ENCODE peak calls at places on chromosomes 6 and 20, in five cellular contexts. E is hepatocyte, X is A549, F is psoas muscle, P is left ventricle myocardium inferior. N is an unnamed sample.

GRCh38 chr6:116011520-116011919 is 49.2 kb downstream of the FRK start:
- DNase-seq in E (no peak), X (no peak), F (no peak), P (no peak), N (no peak)

GRCh38 chr20:8218861-8219260 is 86.8 kb downstream of the PLCB1 start:
- DNase-seq in E (no peak), X (no peak), F (no peak), P (no peak), N (no peak)

GRCh38 chr6:116087437-116088027 is 13.1 kb upstream of the NT5DC1 start:
- DNase-seq in E (peak; percentile 22), X (no peak), F (no peak), P (no peak), N (no peak)

GRCh38 chr20:58174708-58175287 is 53.7 kb downstream of the ANKRD60 start:
- DNase-seq in E (no peak), X (no peak), F (peak; percentile 76), P (peak; percentile 70), N (no peak)

GRCh38 chr6:169096326-169096882 is 157.2 kb downstream of the THBS2 start:
- DNase-seq in E (no peak), X (no peak), F (no peak), P (no peak), N (no peak)

GRCh38 chr6:67558985-67559384 is 1076.1 kb upstream of the ADGRB3 start:
- DNase-seq in E (no peak), X (no peak), F (no peak), P (no peak), N (no peak)

GRCh38 chr20:56519551-56519950 is 5.0 kb upstream of the FAM209A start:
- DNase-seq in E (no peak), X (no peak), F (no peak), P (no peak), N (no peak)

GRCh38 chr6:29651413-29652197 is 5.3 kb upstream of the MOG start:
- DNase-seq in E (peak; percentile 52), X (peak; percentile 40), F (no peak), P (no peak), N (peak; percentile 16)

GRCh38 chr6:150775400-150775799 is 90.1 kb upstream of the MTHFD1L start:
- DNase-seq in E (no peak), X (no peak), F (no peak), P (no peak), N (no peak)

GRCh38 chr6:35477028-35477427 is 8.8 kb downstream of the RPL10A start:
- DNase-seq in E (no peak), X (no peak), F (peak; percentile 38), P (no peak), N (no peak)

GRCh38 chr6:119842191-119842590 is 492.6 kb upstream of the MAN1A1 start:
- DNase-seq in E (no peak), X (no peak), F (no peak), P (no peak), N (no peak)

GRCh38 chr6:169899481-169900145 is 148.2 kb downstream of the ERMARD start:
- DNase-seq in E (no peak), X (no peak), F (no peak), P (no peak), N (no peak)

GRCh38 chr20:17690144-17690543 is 8.1 kb upstream of the RRBP1 start:
- DNase-seq in E (no peak), X (no peak), F (no peak), P (no peak), N (no peak)

GRCh38 chr20:48841861-48842529 is 14.2 kb upstream of the PREX1 start:
- DNase-seq in E (no peak), X (peak; percentile 84), F (no peak), P (no peak), N (no peak)

GRCh38 chr6:9089724-9090123 is 654.4 kb upstream of the SLC35B3 start:
- DNase-seq in E (no peak), X (no peak), F (no peak), P (no peak), N (no peak)

GRCh38 chr6:124881898-124882579 is 80.2 kb upstream of the RNF217 start:
- DNase-seq in E (no peak), X (peak; percentile 47), F (no peak), P (peak; percentile 17), N (no peak)

GRCh38 chr20:3701061-3701998 is 11.1 kb downstream of the SIGLEC1 start:
- DNase-seq in E (no peak), X (no peak), F (peak; percentile 25), P (no peak), N (no peak)

GRCh38 chr6:30154709-30155521 is 6.1 kb downstream of the TRIM10 start:
- DNase-seq in E (peak; percentile 81), X (peak; percentile 52), F (no peak), P (no peak), N (no peak)

GRCh38 chr6:109303149-109303548 is 79.1 kb downstream of the CD164 start:
- DNase-seq in E (no peak), X (no peak), F (no peak), P (no peak), N (no peak)

GRCh38 chr6:35724059-35724458 is 12.8 kb upstream of the ARMC12 start:
- DNase-seq in E (no peak), X (no peak), F (no peak), P (no peak), N (no peak)

GRCh38 chr20:4418141-4418540 is 303.6 kb upstream of the PRND start:
- DNase-seq in E (no peak), X (no peak), F (no peak), P (no peak), N (no peak)

GRCh38 chr6:36028887-36029324 is 1.3 kb downstream of the MAPK14 start:
- DNase-seq in E (peak; percentile 72), X (peak; percentile 24), F (peak; percentile 73), P (peak; percentile 63), N (peak; percentile 36)

GRCh38 chr6:27785297-27785696 is 126.9 kb downstream of the OR2B2 start:
- DNase-seq in E (no peak), X (no peak), F (no peak), P (no peak), N (no peak)

GRCh38 chr6:88704980-88705379 is 258.4 kb downstream of the RNGTT start:
- DNase-seq in E (no peak), X (no peak), F (no peak), P (no peak), N (no peak)

GRCh38 chr20:37239026-37239451 is 22.6 kb downstream of the GHRH start:
- DNase-seq in E (no peak), X (no peak), F (no peak), P (no peak), N (no peak)

GRCh38 chr6:42236680-42237473 is 19.2 kb upstream of the MRPS10 start:
- DNase-seq in E (no peak), X (no peak), F (no peak), P (no peak), N (no peak)

GRCh38 chr20:24721891-24722530 is 227.1 kb upstream of the CST7 start:
- DNase-seq in E (no peak), X (no peak), F (no peak), P (no peak), N (no peak)

GRCh38 chr20:9460518-9460917 is 53.9 kb upstream of the LAMP5 start:
- DNase-seq in E (no peak), X (peak; percentile 21), F (no peak), P (no peak), N (no peak)

GRCh38 chr20:43243672-43244269 is 54.1 kb upstream of the PTPRT start:
- DNase-seq in E (no peak), X (peak; percentile 29), F (no peak), P (no peak), N (no peak)

GRCh38 chr20:3900187-3900604 is 11.0 kb downstream of the PANK2 start:
- DNase-seq in E (no peak), X (no peak), F (no peak), P (no peak), N (no peak)

GRCh38 chr6:137036566-137037300 is 8.0 kb downstream of the IL20RA start:
- DNase-seq in E (no peak), X (no peak), F (no peak), P (no peak), N (no peak)

GRCh38 chr6:137043710-137044365 is 927 bp downstream of the IL20RA start:
- DNase-seq in E (peak; percentile 34), X (peak; percentile 16), F (peak; percentile 47), P (peak; percentile 21), N (peak; percentile 48)

GRCh38 chr6:137040393-137040792 is 4.4 kb downstream of the IL20RA start:
- DNase-seq in E (no peak), X (no peak), F (no peak), P (no peak), N (no peak)

GRCh38 chr6:137033828-137034227 is 10.9 kb downstream of the IL20RA start:
- DNase-seq in E (no peak), X (no peak), F (no peak), P (no peak), N (no peak)

DNA sequence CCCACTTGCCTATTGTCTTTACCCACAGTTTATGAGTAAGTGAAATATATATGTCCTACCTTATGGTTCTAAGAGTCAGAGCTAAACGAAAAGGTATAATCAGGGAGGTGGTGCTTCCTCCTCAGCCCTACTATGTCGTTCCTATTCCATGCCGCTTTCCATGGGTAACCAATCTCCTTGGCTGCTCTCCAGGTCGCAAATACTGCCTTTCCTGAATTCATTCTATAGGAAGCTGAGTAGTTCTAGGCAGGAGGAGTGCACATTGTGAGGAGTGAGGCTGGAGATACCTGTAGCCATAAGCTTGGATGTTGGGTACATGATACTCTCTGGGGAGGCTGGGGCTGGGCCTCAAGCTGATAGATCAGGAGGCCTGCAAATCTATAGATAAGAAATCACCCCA is 5.8 kb downstream of the IL20RA start:
- DNase-seq in E (no peak), X (no peak), F (no peak), P (no peak), N (no peak)
- H3K4me1 ChIP-seq in E (no peaks in the 10 kb centered on the region), X (no peaks in the 10 kb centered on the region), F (no peaks in the 10 kb centered on the region), P (peaks cover 12% of the 10 kb centered on the region), N (no peaks in the 10 kb centered on the region)

DNA sequence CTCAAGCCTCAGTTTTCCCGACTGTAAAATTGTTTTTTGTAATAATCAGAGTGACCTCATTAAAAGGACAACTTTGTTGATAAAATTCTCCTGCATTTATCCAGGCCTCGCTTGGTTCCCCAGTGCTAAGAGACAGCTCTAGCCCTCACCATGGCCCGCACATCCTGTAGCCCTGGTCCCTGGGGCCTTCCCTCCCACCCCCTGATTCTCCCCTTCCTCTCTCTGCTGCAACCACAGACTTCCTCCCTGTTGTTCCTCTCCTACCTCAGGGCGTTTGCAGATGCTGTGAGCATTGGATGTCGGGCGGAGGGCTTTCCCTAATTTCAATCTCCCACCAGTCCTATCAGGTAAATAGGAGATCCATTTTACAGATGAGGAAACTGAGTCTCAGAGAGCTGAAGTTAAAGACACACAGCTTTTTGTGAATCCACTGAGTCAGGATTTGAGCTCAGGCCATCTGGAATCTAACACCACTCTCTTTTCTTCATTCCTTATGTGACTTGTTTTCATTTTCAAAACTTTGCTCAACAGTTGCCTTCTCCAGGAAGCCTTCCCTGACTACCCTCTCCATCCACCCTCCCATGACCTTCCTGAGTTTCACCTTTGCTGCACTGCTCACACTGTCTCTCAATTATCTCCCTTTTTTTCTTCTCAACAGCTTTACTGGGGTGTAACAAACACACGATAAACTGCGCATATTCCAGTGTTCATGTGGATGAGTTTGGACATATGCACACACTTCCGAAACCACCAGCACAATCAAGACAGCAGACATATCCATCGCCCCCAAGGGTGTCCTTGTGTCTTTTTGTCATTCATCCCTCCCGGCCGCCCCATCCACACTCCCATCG is 107.1 kb downstream of the CEBPB start:
- DNase-seq in E (no peak), X (no peak), F (peak; percentile 42), P (no peak), N (no peak)
- H3K4me1 ChIP-seq in E (peaks cover 5% of the 10 kb centered on the region), X (peaks cover 62% of the 10 kb centered on the region), F (peaks cover 17% of the 10 kb centered on the region), P (peaks cover 30% of the 10 kb centered on the region), N (peaks cover 13% of the 10 kb centered on the region)

GRCh38 chr6:118665011-118665410 is 13.6 kb upstream of the CEP85L start:
- DNase-seq in E (no peak), X (no peak), F (no peak), P (no peak), N (no peak)
- H3K4me1 ChIP-seq in E (peaks cover 28% of the 10 kb centered on the region), X (no peaks in the 10 kb centered on the region), F (peaks cover 41% of the 10 kb centered on the region), P (peaks cover 21% of the 10 kb centered on the region), N (no peaks in the 10 kb centered on the region)

GRCh38 chr6:152905551-152906299 is 77.1 kb downstream of the FBXO5 start:
- DNase-seq in E (no peak), X (no peak), F (no peak), P (no peak), N (no peak)
- H3K4me1 ChIP-seq in E (no peaks in the 10 kb centered on the region), X (no peaks in the 10 kb centered on the region), F (no peaks in the 10 kb centered on the region), P (no peaks in the 10 kb centered on the region), N (no peaks in the 10 kb centered on the region)